ENCODE peak calls at places on chromosomes 6 and 20, in seven cellular contexts. U, J, W, M, F, E and L are unnamed samples.

GRCh38 chr20:44182135-44182765 is 4.7 kb downstream of the JPH2 start:
- DNase-seq in M (no peak), F (no peak), J (no peak), E (no peak), W (no peak), U (no peak), L (no peak)

GRCh38 chr6:12449447-12449846 is 159.3 kb downstream of the EDN1 start:
- DNase-seq in U (no peak), M (no peak), F (no peak), J (no peak), E (no peak), W (no peak), L (no peak)

GRCh38 chr6:31572041-31572911 is at the start of gene LTA:
- DNase-seq in U (peak; percentile 52), F (no peak), E (no peak), W (peak; percentile 74), J (peak; percentile 69), M (no peak), L (no peak)

GRCh38 chr6:160221423-160221822 is 37.2 kb downstream of the SLC22A2 start:
- DNase-seq in F (peak; percentile 40), E (no peak), M (no peak), W (no peak), U (no peak), J (no peak), L (no peak)

GRCh38 chr6:1227600-1227934 is 84.3 kb upstream of the FOXQ1 start:
- DNase-seq in J (no peak), F (no peak), E (no peak), U (no peak), W (no peak), M (no peak), L (no peak)

GRCh38 chr6:135667694-135668455 is 170.3 kb upstream of the AHI1 start:
- DNase-seq in U (no peak), M (peak; percentile 6), W (no peak), F (no peak), J (no peak), E (peak; percentile 32), L (no peak)

GRCh38 chr6:63785006-63785405 is 149.4 kb downstream of the PHF3 start:
- DNase-seq in E (no peak), F (no peak), W (no peak), M (no peak), U (no peak), J (no peak), L (no peak)

GRCh38 chr6:25173232-25173631 is 105.9 kb upstream of the CARMIL1 start:
- DNase-seq in J (no peak), F (no peak), W (no peak), M (no peak), E (no peak), U (no peak), L (no peak)

GRCh38 chr20:44733341-44734069 is 12.2 kb upstream of the KCNK15 start:
- DNase-seq in F (peak; percentile 33), M (peak; percentile 48), U (no peak), J (peak; percentile 20), W (peak; percentile 32), E (peak; percentile 91), L (peak; percentile 58)

GRCh38 chr20:63087872-63088680 is 81.3 kb upstream of the BHLHE23 start:
- DNase-seq in F (no peak), J (no peak), M (no peak), U (no peak), W (no peak), E (no peak), L (no peak)

GRCh38 chr6:84546427-84546914 is 217.9 kb downstream of the TBX18 start:
- DNase-seq in E (no peak), J (no peak), W (no peak), M (no peak), F (no peak), U (no peak), L (no peak)

GRCh38 chr6:27863962-27864905 is 48.0 kb downstream of the OR2B2 start:
- DNase-seq in J (peak; percentile 22), W (peak; percentile 41), F (no peak), U (no peak), E (no peak), M (no peak), L (no peak)

GRCh38 chr6:157227202-157228166 is 95.8 kb downstream of the TMEM242 start:
- DNase-seq in U (no peak), E (no peak), M (no peak), F (no peak), J (no peak), W (no peak), L (peak; percentile 65)

GRCh38 chr20:42700423-42700822 is 489.3 kb downstream of the PTPRT start:
- DNase-seq in J (no peak), E (no peak), M (no peak), F (no peak), W (no peak), U (no peak), L (no peak)

GRCh38 chr6:2958331-2958711 is 13.0 kb downstream of the SERPINB6 start:
- DNase-seq in U (no peak), M (no peak), E (no peak), J (no peak), F (no peak), W (no peak), L (no peak)

GRCh38 chr6:53282234-53282633 is 66.5 kb downstream of the ELOVL5 start:
- DNase-seq in F (no peak), E (no peak), W (no peak), M (no peak), J (no peak), U (no peak), L (no peak)

GRCh38 chr20:11807070-11807741 is 110.5 kb upstream of the BTBD3 start:
- DNase-seq in M (no peak), E (peak; percentile 66), W (no peak), F (peak; percentile 23), J (no peak), U (no peak), L (no peak)

GRCh38 chr6:7414811-7415210 is 25.2 kb downstream of the RIOK1 start:
- DNase-seq in J (no peak), E (no peak), W (no peak), U (no peak), M (no peak), F (no peak), L (no peak)

GRCh38 chr6:124960757-124961467 is 1.3 kb upstream of the RNF217 start:
- DNase-seq in J (no peak), M (no peak), U (no peak), E (no peak), W (no peak), F (no peak), L (no peak)

GRCh38 chr20:16445482-16445881 is 127.8 kb downstream of the KIF16B start:
- DNase-seq in U (no peak), M (no peak), F (no peak), E (no peak), W (no peak), J (no peak), L (no peak)

GRCh38 chr6:134449781-134450180 is 131.9 kb upstream of the SGK1 start:
- DNase-seq in E (no peak), J (no peak), F (no peak), W (no peak), M (no peak), U (no peak), L (no peak)

GRCh38 chr20:32993484-32994050 is 10.7 kb downstream of the SUN5 start:
- DNase-seq in E (no peak), M (no peak), W (no peak), U (no peak), J (no peak), F (no peak), L (no peak)

GRCh38 chr6:86477510-86478166 is 459.7 kb upstream of the HTR1E start:
- DNase-seq in J (no peak), F (no peak), U (no peak), M (no peak), W (no peak), E (no peak), L (no peak)

GRCh38 chr20:44166477-44166876 is 20.5 kb downstream of the JPH2 start:
- DNase-seq in M (no peak), W (no peak), F (no peak), U (no peak), J (no peak), E (no peak), L (no peak)

GRCh38 chr20:57660510-57661199 is 40.4 kb upstream of the ZBP1 start:
- DNase-seq in J (no peak), M (no peak), W (no peak), F (no peak), E (no peak), U (no peak), L (no peak)

GRCh38 chr6:163438940-163439335 is 24.4 kb downstream of the QKI start:
- DNase-seq in E (no peak), W (no peak), F (no peak), U (no peak), J (peak; percentile 34), M (no peak), L (peak; percentile 45)

GRCh38 chr6:72621243-72622093 is at the start of gene KCNQ5:
- DNase-seq in F (no peak), E (peak; percentile 22), M (peak; percentile 3), J (peak; percentile 1), U (no peak), W (peak; percentile 27), L (peak; percentile 32)

GRCh38 chr6:127514396-127515227 is 4.5 kb downstream of the MTCL3 start:
- DNase-seq in J (peak; percentile 17), M (peak; percentile 30), U (no peak), F (no peak), E (no peak), W (no peak), L (no peak)

GRCh38 chr6:19325335-19325789 is 511.8 kb upstream of the ID4 start:
- DNase-seq in M (no peak), U (no peak), E (no peak), W (no peak), J (no peak), F (no peak), L (no peak)

GRCh38 chr6:35582315-35582714 is 69.6 kb upstream of the TULP1 start:
- DNase-seq in M (no peak), F (no peak), J (no peak), U (no peak), W (no peak), E (no peak), L (no peak)

GRCh38 chr6:27694547-27694874 is 217.7 kb downstream of the OR2B2 start:
- DNase-seq in F (no peak), U (no peak), E (no peak), W (no peak), J (no peak), M (no peak), L (no peak)